ENCODE peak calls at places on chromosomes 16 and 17, in six cellular contexts. V is HepG2, D is A549, L is GM12878, G is endothelial cell of umbilical vein, Q is K562. T is an unnamed sample.

GRCh38 chr16:66924527-66925321 is 611 bp downstream of the RRAD start:
- DNase-seq in V (no peak), D (peak; percentile 81), L (no peak), G (no peak), Q (peak; percentile 91), T (peak; percentile 27)

GRCh38 chr16:86069736-86070298 is 170.9 kb downstream of the IRF8 start:
- DNase-seq in V (no peak), D (no peak), L (no peak), G (no peak), Q (no peak), T (no peak)

GRCh38 chr17:15946611-15947120 is 1.7 kb downstream of the ADORA2B start:
- DNase-seq in V (no peak), D (no peak), L (no peak), G (peak; percentile 15), Q (no peak), T (no peak)

GRCh38 chr17:78722101-78722761 is 59.8 kb downstream of the CYTH1 start:
- DNase-seq in V (no peak), D (no peak), L (no peak), G (no peak), Q (no peak), T (peak; percentile 14)

GRCh38 chr16:85445779-85446222 is 167.3 kb upstream of the GSE1 start:
- DNase-seq in V (no peak), D (no peak), L (no peak), G (no peak), Q (no peak), T (no peak)

GRCh38 chr16:51290886-51291285 is 139.8 kb upstream of the SALL1 start:
- DNase-seq in V (no peak), D (no peak), L (no peak), G (no peak), Q (no peak), T (no peak)

GRCh38 chr16:57920215-57920890 is 50.6 kb downstream of the CNGB1 start:
- DNase-seq in V (no peak), D (no peak), L (no peak), G (no peak), Q (no peak), T (no peak)

GRCh38 chr16:35405547-35405946 is 1946.1 kb downstream of the TP53TG3F start:
- DNase-seq in V (no peak), D (no peak), L (no peak), G (no peak), Q (no peak), T (no peak)

GRCh38 chr17:6145946-6146345 is 75.8 kb downstream of the WSCD1 start:
- DNase-seq in V (no peak), D (no peak), L (no peak), G (no peak), Q (no peak), T (no peak)

GRCh38 chr17:78019367-78019975 is 61.0 kb downstream of the TNRC6C start:
- DNase-seq in V (peak; percentile 53), D (no peak), L (peak; percentile 9), G (peak; percentile 56), Q (peak; percentile 23), T (peak; percentile 48)

GRCh38 chr17:8322078-8322477 is 12.0 kb downstream of the ARHGEF15 start:
- DNase-seq in V (no peak), D (no peak), L (no peak), G (no peak), Q (no peak), T (no peak)

GRCh38 chr16:48277158-48277557 is 29.8 kb upstream of the ABCC11 start:
- DNase-seq in V (no peak), D (no peak), L (no peak), G (no peak), Q (no peak), T (no peak)

GRCh38 chr17:64032081-64032480 is 11.6 kb upstream of the ICAM2 start:
- DNase-seq in V (no peak), D (no peak), L (no peak), G (no peak), Q (no peak), T (no peak)

GRCh38 chr17:8673621-8674020 is 43.1 kb upstream of the MYH10 start:
- DNase-seq in V (no peak), D (no peak), L (no peak), G (peak; percentile 86), Q (no peak), T (peak; percentile 37)

GRCh38 chr16:88649924-88650748 is 717 bp downstream of the CYBA start:
- DNase-seq in V (peak; percentile 43), D (no peak), L (no peak), G (no peak), Q (peak; percentile 72), T (peak; percentile 92)

GRCh38 chr17:45372325-45372869 is 55.6 kb upstream of the MAP3K14 start:
- DNase-seq in V (no peak), D (peak; percentile 50), L (no peak), G (no peak), Q (no peak), T (no peak)

GRCh38 chr16:55812951-55813350 is 19.9 kb downstream of the CES1 start:
- DNase-seq in V (no peak), D (no peak), L (no peak), G (no peak), Q (no peak), T (no peak)

GRCh38 chr16:5735444-5735843 is 637.8 kb upstream of the EEF2KMT start:
- DNase-seq in V (no peak), D (no peak), L (no peak), G (no peak), Q (no peak), T (no peak)

GRCh38 chr16:5736209-5736608 is 638.6 kb upstream of the EEF2KMT start:
- DNase-seq in V (no peak), D (no peak), L (no peak), G (no peak), Q (no peak), T (no peak)

DNA sequence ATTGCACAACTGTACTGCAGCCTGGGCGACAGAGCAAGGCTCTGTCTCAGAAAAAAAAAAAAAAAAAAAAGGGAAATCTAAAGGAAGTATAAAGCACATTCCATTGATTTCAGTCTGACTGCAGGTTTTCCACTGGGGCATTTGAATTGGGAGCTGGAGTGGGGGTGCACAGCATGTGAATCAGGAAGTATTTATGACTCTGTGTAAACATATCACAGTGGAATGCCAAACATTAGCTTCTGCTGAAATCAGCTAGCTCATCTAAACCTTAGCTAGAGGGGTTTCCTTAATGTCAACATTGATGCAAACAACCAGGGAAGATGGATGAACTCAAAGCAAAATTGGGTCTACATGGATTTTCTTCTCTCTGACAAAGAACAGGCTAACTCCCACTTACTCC is 641.0 kb upstream of the EEF2KMT start:
- DNase-seq in V (peak; percentile 25), D (no peak), L (no peak), G (no peak), Q (no peak), T (no peak)
- TF ChIP-seq MYC in V (no peak), D (no peak), L (no peak), G (no peak), Q (no peak), T (no peak)

GRCh38 chr16:53503270-53503911 is 382 bp upstream of the AKTIP start:
- DNase-seq in V (peak; percentile 100), D (peak; percentile 95), L (peak; percentile 99), G (peak; percentile 100), Q (peak; percentile 99), T (peak; percentile 100)

GRCh38 chr16:53502331-53503269 is at the start of gene AKTIP:
- DNase-seq in V (no peak), D (no peak), L (no peak), G (peak; percentile 40), Q (peak; percentile 47), T (peak; percentile 49)

GRCh38 chr16:53495325-53495724 is 7.7 kb downstream of the AKTIP start:
- DNase-seq in V (no peak), D (no peak), L (no peak), G (no peak), Q (no peak), T (no peak)

GRCh38 chr16:53501216-53501859 is 1.7 kb downstream of the AKTIP start:
- DNase-seq in V (no peak), D (no peak), L (no peak), G (no peak), Q (no peak), T (no peak)

DNA sequence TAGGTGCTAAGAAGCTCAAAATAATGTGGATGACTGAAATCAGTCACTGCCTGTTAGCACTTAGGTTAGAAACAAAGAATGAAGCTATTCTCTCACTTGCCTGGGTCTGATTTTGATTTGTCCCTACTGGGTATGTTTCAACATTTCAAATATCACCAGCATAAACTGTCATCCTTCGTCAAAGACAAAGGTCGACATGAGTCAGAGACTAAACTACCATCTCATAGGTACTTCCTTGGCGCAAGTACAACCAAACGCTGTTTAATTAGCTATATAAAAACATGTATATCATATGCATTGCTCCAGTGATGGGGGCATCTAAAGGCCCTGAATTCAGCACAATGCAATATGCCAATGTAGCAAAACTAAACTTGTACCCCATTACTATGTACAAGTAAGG is 4.0 kb downstream of the AKTIP start:
- DNase-seq in V (no peak), D (no peak), L (no peak), G (no peak), Q (no peak), T (no peak)
- TF ChIP-seq POLR2A in V (no peak), D (no peak), L (no peak), G (no peak), Q (no peak), T (no peak)

GRCh38 chr16:81537721-81538561 is 93.3 kb downstream of the CMIP start:
- DNase-seq in V (no peak), D (no peak), L (no peak), G (no peak), Q (no peak), T (peak; percentile 57)
- TF ChIP-seq MYC in V (no peak), D (no peak), L (no peak), G (no peak), Q (no peak), T (no peak)

GRCh38 chr17:80251966-80252365 is 8.7 kb upstream of the RNF213 start:
- DNase-seq in V (no peak), D (no peak), L (no peak), G (no peak), Q (no peak), T (no peak)

GRCh38 chr17:80256034-80256350 is 4.7 kb upstream of the RNF213 start:
- DNase-seq in V (no peak), D (no peak), L (no peak), G (no peak), Q (no peak), T (no peak)

GRCh38 chr17:80253631-80254395 is 6.8 kb upstream of the RNF213 start:
- DNase-seq in V (no peak), D (no peak), L (no peak), G (no peak), Q (no peak), T (no peak)

GRCh38 chr17:80252871-80253270 is 7.8 kb upstream of the RNF213 start:
- DNase-seq in V (no peak), D (peak; percentile 93), L (no peak), G (no peak), Q (peak; percentile 44), T (peak; percentile 23)

DNA sequence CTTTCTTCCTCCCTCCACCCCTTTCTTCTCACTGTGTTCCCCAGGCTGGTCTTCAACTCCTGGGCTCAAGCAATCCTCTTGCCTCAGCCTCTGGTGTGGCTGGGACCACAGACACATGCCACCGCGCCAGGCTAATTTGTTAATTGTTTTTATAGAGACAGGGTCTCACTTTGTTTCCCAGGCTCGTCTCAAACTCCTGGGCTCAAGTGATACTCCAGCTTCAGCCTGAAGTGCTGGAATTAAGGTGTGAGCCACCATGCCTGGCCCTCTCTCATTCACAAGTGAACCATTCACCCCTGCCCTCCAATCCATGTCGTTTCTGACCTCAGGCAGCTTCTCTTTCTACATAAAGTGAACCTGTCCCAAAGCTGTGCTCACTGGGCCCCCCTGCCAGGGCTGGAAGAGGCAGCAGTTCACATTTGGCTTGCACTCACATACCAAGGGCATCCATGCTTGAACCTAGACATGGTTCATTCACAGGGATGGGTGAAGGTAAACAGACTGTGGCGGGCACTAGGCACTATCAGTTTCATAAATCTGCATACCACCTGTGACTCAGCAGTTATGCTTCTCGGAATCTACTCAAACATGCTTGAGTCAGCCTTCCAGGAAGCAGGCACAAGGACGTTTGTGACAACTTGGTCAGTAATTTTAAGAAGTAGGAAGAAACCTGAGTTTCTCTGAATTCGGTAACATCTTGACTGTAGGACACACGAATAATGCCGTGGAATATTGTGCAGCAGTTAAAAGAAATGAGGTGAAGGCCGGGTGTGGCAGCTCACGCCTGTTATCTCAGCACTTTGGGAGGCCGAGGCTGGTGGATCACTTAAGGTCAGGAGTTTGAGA is 6.0 kb upstream of the RNF213 start:
- DNase-seq in V (peak; percentile 88), D (peak; percentile 97), L (peak; percentile 86), G (peak; percentile 83), Q (peak; percentile 70), T (peak; percentile 82)
- TF ChIP-seq POLR2A in V (no peak), D (no peak), L (no peak), G (no peak), Q (peak; percentile 70), T (no peak)

T was measured in NB4.